ENCODE peak calls at places on chromosomes 5 and 9, in nine cellular contexts. One of them, this sample, is unnamed. For H3K27me3 and H3K4me1, the result is how much of the 10 kb centered on the place peaks cover.

GRCh38 chr5:169390265-169390664 is 89.3 kb upstream of the SLIT3 start:
- DNase-seq in mammary epithelial cell: no peak
- DNase-seq in HCT116: no peak
- DNase-seq in Panc1: no peak
- DNase-seq in astrocyte: no peak
- DNase-seq in naive thymus-derived CD4-positive, alpha-beta T cell: no peak
- DNase-seq in psoas muscle: no peak
- DNase-seq in tibial artery: no peak
- DNase-seq in CD8-positive, alpha-beta T cell: no peak
- DNase-seq in this sample: no peak

GRCh38 chr5:171300358-171300757 is 8.7 kb upstream of the TLX3 start:
- DNase-seq in Panc1: no peak
- DNase-seq in astrocyte: no peak
- DNase-seq in CD8-positive, alpha-beta T cell: no peak
- DNase-seq in tibial artery: no peak
- DNase-seq in HCT116: no peak
- DNase-seq in naive thymus-derived CD4-positive, alpha-beta T cell: no peak
- DNase-seq in mammary epithelial cell: no peak
- DNase-seq in psoas muscle: no peak
- DNase-seq in this sample: no peak

GRCh38 chr9:18190671-18191374 is 283.1 kb upstream of the ADAMTSL1 start:
- DNase-seq in Panc1: no peak
- DNase-seq in tibial artery: no peak
- DNase-seq in naive thymus-derived CD4-positive, alpha-beta T cell: no peak
- DNase-seq in psoas muscle: no peak
- DNase-seq in CD8-positive, alpha-beta T cell: no peak
- DNase-seq in astrocyte: no peak
- DNase-seq in HCT116: no peak
- DNase-seq in mammary epithelial cell: no peak
- DNase-seq in this sample: no peak

GRCh38 chr5:140109050-140109817 is 4.7 kb upstream of the PURA start:
- DNase-seq in tibial artery: no peak
- DNase-seq in psoas muscle: no peak
- DNase-seq in CD8-positive, alpha-beta T cell: no peak
- DNase-seq in astrocyte: no peak
- DNase-seq in Panc1: no peak
- DNase-seq in HCT116: no peak
- DNase-seq in naive thymus-derived CD4-positive, alpha-beta T cell: no peak
- DNase-seq in mammary epithelial cell: no peak
- DNase-seq in this sample: no peak

GRCh38 chr5:5617024-5617423 is 194.5 kb downstream of the ICE1 start:
- DNase-seq in CD8-positive, alpha-beta T cell: no peak
- DNase-seq in astrocyte: no peak
- DNase-seq in psoas muscle: no peak
- DNase-seq in naive thymus-derived CD4-positive, alpha-beta T cell: no peak
- DNase-seq in mammary epithelial cell: no peak
- DNase-seq in tibial artery: no peak
- DNase-seq in HCT116: no peak
- DNase-seq in Panc1: no peak
- DNase-seq in this sample: no peak

GRCh38 chr9:70607329-70607728 is 192.9 kb upstream of the KLF9 start:
- DNase-seq in tibial artery: no peak
- DNase-seq in mammary epithelial cell: no peak
- DNase-seq in Panc1: no peak
- DNase-seq in astrocyte: no peak
- DNase-seq in naive thymus-derived CD4-positive, alpha-beta T cell: no peak
- DNase-seq in psoas muscle: no peak
- DNase-seq in HCT116: no peak
- DNase-seq in CD8-positive, alpha-beta T cell: no peak
- DNase-seq in this sample: no peak

GRCh38 chr9:114278881-114279570 is 43.9 kb upstream of the ORM1 start:
- DNase-seq in naive thymus-derived CD4-positive, alpha-beta T cell: no peak
- DNase-seq in tibial artery: peak
- DNase-seq in astrocyte: peak
- DNase-seq in HCT116: peak
- DNase-seq in CD8-positive, alpha-beta T cell: no peak
- DNase-seq in Panc1: no peak
- DNase-seq in mammary epithelial cell: peak
- DNase-seq in psoas muscle: no peak
- DNase-seq in this sample: peak

GRCh38 chr9:108119530-108120113 is 630.1 kb upstream of the KLF4 start:
- DNase-seq in CD8-positive, alpha-beta T cell: no peak
- DNase-seq in psoas muscle: no peak
- DNase-seq in mammary epithelial cell: no peak
- DNase-seq in HCT116: no peak
- DNase-seq in tibial artery: no peak
- DNase-seq in Panc1: no peak
- DNase-seq in naive thymus-derived CD4-positive, alpha-beta T cell: no peak
- DNase-seq in astrocyte: no peak
- DNase-seq in this sample: no peak

GRCh38 chr9:80131627-80132026 is 559.9 kb downstream of the TLE4 start:
- DNase-seq in naive thymus-derived CD4-positive, alpha-beta T cell: no peak
- DNase-seq in mammary epithelial cell: no peak
- DNase-seq in HCT116: no peak
- DNase-seq in psoas muscle: no peak
- DNase-seq in tibial artery: no peak
- DNase-seq in CD8-positive, alpha-beta T cell: no peak
- DNase-seq in astrocyte: no peak
- DNase-seq in Panc1: no peak
- DNase-seq in this sample: no peak

GRCh38 chr9:34554211-34555001 is 31.6 kb upstream of the ENHO start:
- DNase-seq in astrocyte: no peak
- DNase-seq in mammary epithelial cell: no peak
- DNase-seq in HCT116: no peak
- DNase-seq in CD8-positive, alpha-beta T cell: no peak
- DNase-seq in naive thymus-derived CD4-positive, alpha-beta T cell: no peak
- DNase-seq in psoas muscle: no peak
- DNase-seq in tibial artery: no peak
- DNase-seq in Panc1: no peak
- DNase-seq in this sample: no peak

GRCh38 chr5:98772415-98773213 is 849 bp upstream of the RGMB start:
- DNase-seq in tibial artery: peak
- DNase-seq in naive thymus-derived CD4-positive, alpha-beta T cell: no peak
- DNase-seq in Panc1: no peak
- DNase-seq in CD8-positive, alpha-beta T cell: peak
- DNase-seq in astrocyte: peak
- DNase-seq in psoas muscle: peak
- DNase-seq in HCT116: peak
- DNase-seq in mammary epithelial cell: peak
- DNase-seq in this sample: peak

GRCh38 chr5:124054564-124054963 is 542.6 kb downstream of the CSNK1G3 start:
- DNase-seq in CD8-positive, alpha-beta T cell: no peak
- DNase-seq in tibial artery: no peak
- DNase-seq in HCT116: no peak
- DNase-seq in mammary epithelial cell: no peak
- DNase-seq in astrocyte: no peak
- DNase-seq in Panc1: no peak
- DNase-seq in naive thymus-derived CD4-positive, alpha-beta T cell: no peak
- DNase-seq in psoas muscle: no peak
- DNase-seq in this sample: no peak

GRCh38 chr9:105647595-105648349 is 14.5 kb upstream of the TAL2 start:
- DNase-seq in astrocyte: peak
- DNase-seq in HCT116: no peak
- DNase-seq in mammary epithelial cell: no peak
- DNase-seq in psoas muscle: no peak
- DNase-seq in CD8-positive, alpha-beta T cell: no peak
- DNase-seq in naive thymus-derived CD4-positive, alpha-beta T cell: no peak
- DNase-seq in Panc1: no peak
- DNase-seq in tibial artery: no peak
- DNase-seq in this sample: no peak

GRCh38 chr5:674630-675011 is 18.5 kb downstream of the TPPP start:
- DNase-seq in naive thymus-derived CD4-positive, alpha-beta T cell: no peak
- DNase-seq in CD8-positive, alpha-beta T cell: no peak
- DNase-seq in mammary epithelial cell: no peak
- DNase-seq in Panc1: no peak
- DNase-seq in astrocyte: no peak
- DNase-seq in psoas muscle: no peak
- DNase-seq in HCT116: no peak
- DNase-seq in tibial artery: peak
- DNase-seq in this sample: no peak

GRCh38 chr5:39014544-39014943 is 59.7 kb downstream of the RICTOR start:
- DNase-seq in Panc1: peak
- DNase-seq in mammary epithelial cell: no peak
- DNase-seq in astrocyte: peak
- DNase-seq in HCT116: no peak
- DNase-seq in naive thymus-derived CD4-positive, alpha-beta T cell: no peak
- DNase-seq in psoas muscle: no peak
- DNase-seq in CD8-positive, alpha-beta T cell: no peak
- DNase-seq in tibial artery: no peak
- DNase-seq in this sample: no peak

GRCh38 chr5:127930311-127930710 is 153.3 kb upstream of the SLC12A2 start:
- DNase-seq in CD8-positive, alpha-beta T cell: no peak
- DNase-seq in tibial artery: no peak
- DNase-seq in Panc1: no peak
- DNase-seq in astrocyte: peak
- DNase-seq in psoas muscle: no peak
- DNase-seq in naive thymus-derived CD4-positive, alpha-beta T cell: no peak
- DNase-seq in HCT116: peak
- DNase-seq in mammary epithelial cell: peak
- DNase-seq in this sample: peak

GRCh38 chr9:211036-211435 is 3.6 kb upstream of the DOCK8 start:
- DNase-seq in astrocyte: no peak
- DNase-seq in naive thymus-derived CD4-positive, alpha-beta T cell: no peak
- DNase-seq in mammary epithelial cell: no peak
- DNase-seq in tibial artery: no peak
- DNase-seq in Panc1: no peak
- DNase-seq in psoas muscle: no peak
- DNase-seq in HCT116: no peak
- DNase-seq in CD8-positive, alpha-beta T cell: no peak
- DNase-seq in this sample: no peak

GRCh38 chr9:129197978-129198736 is 20.1 kb upstream of the IER5L start:
- DNase-seq in Panc1: no peak
- DNase-seq in astrocyte: peak
- DNase-seq in tibial artery: peak
- DNase-seq in psoas muscle: peak
- DNase-seq in naive thymus-derived CD4-positive, alpha-beta T cell: no peak
- DNase-seq in mammary epithelial cell: no peak
- DNase-seq in CD8-positive, alpha-beta T cell: no peak
- DNase-seq in HCT116: no peak
- DNase-seq in this sample: no peak

GRCh38 chr9:36881316-36882116 is 152.6 kb downstream of the PAX5 start:
- DNase-seq in tibial artery: no peak
- DNase-seq in naive thymus-derived CD4-positive, alpha-beta T cell: no peak
- DNase-seq in psoas muscle: no peak
- DNase-seq in HCT116: no peak
- DNase-seq in mammary epithelial cell: no peak
- DNase-seq in Panc1: no peak
- DNase-seq in astrocyte: no peak
- DNase-seq in CD8-positive, alpha-beta T cell: no peak
- DNase-seq in this sample: no peak
- H3K27me3 ChIP-seq in tibial artery: under half
- H3K27me3 ChIP-seq in naive thymus-derived CD4-positive, alpha-beta T cell: under half
- H3K27me3 ChIP-seq in psoas muscle: under half
- H3K27me3 ChIP-seq in HCT116: under half
- H3K27me3 ChIP-seq in mammary epithelial cell: under half
- H3K27me3 ChIP-seq in Panc1: under half
- H3K27me3 ChIP-seq in astrocyte: under half
- H3K27me3 ChIP-seq in CD8-positive, alpha-beta T cell: under half
- H3K27me3 ChIP-seq in this sample: under half

GRCh38 chr5:132460835-132461230 is 29.7 kb downstream of the IRF1 start:
- DNase-seq in psoas muscle: no peak
- DNase-seq in Panc1: no peak
- DNase-seq in naive thymus-derived CD4-positive, alpha-beta T cell: no peak
- DNase-seq in tibial artery: no peak
- DNase-seq in CD8-positive, alpha-beta T cell: no peak
- DNase-seq in HCT116: no peak
- DNase-seq in mammary epithelial cell: no peak
- DNase-seq in astrocyte: no peak
- DNase-seq in this sample: no peak
- H3K4me1 ChIP-seq in psoas muscle: under half
- H3K4me1 ChIP-seq in Panc1: under half
- H3K4me1 ChIP-seq in naive thymus-derived CD4-positive, alpha-beta T cell: half or more
- H3K4me1 ChIP-seq in tibial artery: under half
- H3K4me1 ChIP-seq in CD8-positive, alpha-beta T cell: half or more
- H3K4me1 ChIP-seq in HCT116: under half
- H3K4me1 ChIP-seq in mammary epithelial cell: half or more
- H3K4me1 ChIP-seq in astrocyte: under half
- H3K4me1 ChIP-seq in this sample: under half

DNA sequence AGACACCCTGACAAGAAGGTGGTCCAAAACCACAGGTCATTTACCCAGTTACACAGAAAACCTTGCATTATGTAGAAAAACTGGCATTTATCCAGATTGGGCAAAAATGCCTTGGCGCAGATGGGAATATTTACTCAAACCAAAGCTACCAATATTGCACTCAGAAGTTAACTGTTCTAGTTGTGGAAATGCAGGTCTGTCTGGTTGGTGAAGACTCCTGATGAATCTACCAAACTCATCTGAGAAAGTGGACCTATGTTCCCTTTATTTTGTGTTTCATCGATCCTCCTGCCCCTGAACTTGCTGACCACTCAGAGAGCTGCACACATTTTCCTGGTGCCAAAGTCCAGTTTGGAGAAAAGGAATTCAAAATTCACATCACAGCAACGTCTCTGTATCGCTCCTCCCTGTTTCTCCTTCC is 85.2 kb upstream of the ALDH1A1 start:
- DNase-seq in astrocyte: no peak
- DNase-seq in mammary epithelial cell: no peak
- DNase-seq in HCT116: no peak
- DNase-seq in tibial artery: no peak
- DNase-seq in CD8-positive, alpha-beta T cell: no peak
- DNase-seq in naive thymus-derived CD4-positive, alpha-beta T cell: no peak
- DNase-seq in psoas muscle: no peak
- DNase-seq in Panc1: no peak
- DNase-seq in this sample: no peak
- H3K27ac ChIP-seq in astrocyte: no peak
- H3K27ac ChIP-seq in mammary epithelial cell: no peak
- H3K27ac ChIP-seq in HCT116: no peak
- H3K27ac ChIP-seq in tibial artery: peak
- H3K27ac ChIP-seq in CD8-positive, alpha-beta T cell: no peak
- H3K27ac ChIP-seq in naive thymus-derived CD4-positive, alpha-beta T cell: no peak
- H3K27ac ChIP-seq in psoas muscle: no peak
- H3K27ac ChIP-seq in Panc1: no peak
- H3K27ac ChIP-seq in this sample: no peak

GRCh38 chr5:51388488-51389325 is 5.5 kb downstream of the ISL1 start:
- DNase-seq in mammary epithelial cell: no peak
- DNase-seq in CD8-positive, alpha-beta T cell: no peak
- DNase-seq in psoas muscle: no peak
- DNase-seq in naive thymus-derived CD4-positive, alpha-beta T cell: no peak
- DNase-seq in HCT116: no peak
- DNase-seq in Panc1: no peak
- DNase-seq in tibial artery: no peak
- DNase-seq in astrocyte: no peak
- DNase-seq in this sample: no peak

GRCh38 chr5:51386916-51387853 is 3.9 kb downstream of the ISL1 start:
- DNase-seq in HCT116: no peak
- DNase-seq in Panc1: no peak
- DNase-seq in naive thymus-derived CD4-positive, alpha-beta T cell: no peak
- DNase-seq in CD8-positive, alpha-beta T cell: no peak
- DNase-seq in mammary epithelial cell: no peak
- DNase-seq in astrocyte: no peak
- DNase-seq in tibial artery: no peak
- DNase-seq in psoas muscle: no peak
- DNase-seq in this sample: peak

GRCh38 chr5:51389326-51389581 is 6.0 kb downstream of the ISL1 start:
- DNase-seq in mammary epithelial cell: no peak
- DNase-seq in astrocyte: no peak
- DNase-seq in psoas muscle: no peak
- DNase-seq in CD8-positive, alpha-beta T cell: no peak
- DNase-seq in naive thymus-derived CD4-positive, alpha-beta T cell: no peak
- DNase-seq in Panc1: no peak
- DNase-seq in HCT116: no peak
- DNase-seq in tibial artery: no peak
- DNase-seq in this sample: no peak

GRCh38 chr5:51389582-51390463 is 6.6 kb downstream of the ISL1 start:
- DNase-seq in tibial artery: no peak
- DNase-seq in HCT116: no peak
- DNase-seq in CD8-positive, alpha-beta T cell: no peak
- DNase-seq in astrocyte: no peak
- DNase-seq in Panc1: no peak
- DNase-seq in naive thymus-derived CD4-positive, alpha-beta T cell: no peak
- DNase-seq in psoas muscle: no peak
- DNase-seq in mammary epithelial cell: no peak
- DNase-seq in this sample: peak

GRCh38 chr5:51387854-51388320 is 4.6 kb downstream of the ISL1 start:
- DNase-seq in HCT116: no peak
- DNase-seq in naive thymus-derived CD4-positive, alpha-beta T cell: no peak
- DNase-seq in astrocyte: no peak
- DNase-seq in mammary epithelial cell: no peak
- DNase-seq in CD8-positive, alpha-beta T cell: no peak
- DNase-seq in tibial artery: no peak
- DNase-seq in psoas muscle: no peak
- DNase-seq in Panc1: no peak
- DNase-seq in this sample: peak
- H3K27me3 ChIP-seq in HCT116: under half
- H3K27me3 ChIP-seq in naive thymus-derived CD4-positive, alpha-beta T cell: under half
- H3K27me3 ChIP-seq in astrocyte: half or more
- H3K27me3 ChIP-seq in mammary epithelial cell: half or more
- H3K27me3 ChIP-seq in CD8-positive, alpha-beta T cell: under half
- H3K27me3 ChIP-seq in tibial artery: under half
- H3K27me3 ChIP-seq in psoas muscle: half or more
- H3K27me3 ChIP-seq in Panc1: under half
- H3K27me3 ChIP-seq in this sample: under half

This sample was measured in foreskin keratinocyte.